ENCODE peak calls at places on chromosomes 6 and 20, in six cellular contexts. F is EL; V is G401; K is uterus; P is CD8-positive, alpha-beta T cell; R is astrocyte of the spinal cord. T is an unnamed sample.

GRCh38 chr6:98834060-98835031 is at the start of gene POU3F2:
- DNase-seq in K (peak), P (peak), R (peak), F (peak), V (peak), T (peak)

GRCh38 chr20:24840121-24840713 is 108.9 kb upstream of the CST7 start:
- DNase-seq in R (no peak), F (no peak), P (no peak), K (no peak), V (no peak), T (no peak)

GRCh38 chr6:26199773-26200728 is 112.8 kb downstream of the HFE start:
- DNase-seq in R (peak), P (no peak), F (peak), K (no peak), V (no peak), T (no peak)

GRCh38 chr6:70956451-70957283 is at the start of gene B3GAT2:
- DNase-seq in K (no peak), V (no peak), F (peak), P (no peak), R (peak), T (peak)

GRCh38 chr6:137637161-137637560 is 143.0 kb upstream of the OLIG3 start:
- DNase-seq in V (no peak), K (no peak), P (no peak), F (peak), R (peak), T (no peak)

GRCh38 chr6:138477913-138478539 is 21.3 kb downstream of the NHSL1 start:
- DNase-seq in K (no peak), P (no peak), R (no peak), F (no peak), V (no peak), T (no peak)

GRCh38 chr20:44414808-44415207 is 59.3 kb downstream of the HNF4A start:
- DNase-seq in P (no peak), K (no peak), V (no peak), R (no peak), F (no peak), T (no peak)

GRCh38 chr20:7938058-7938457 is 2.2 kb downstream of the HAO1 start:
- DNase-seq in K (no peak), P (no peak), V (no peak), R (no peak), F (no peak), T (no peak)

GRCh38 chr6:16511048-16511660 is 250.1 kb downstream of the ATXN1 start:
- DNase-seq in F (peak), K (no peak), P (no peak), R (peak), V (peak), T (no peak)

GRCh38 chr6:169028343-169028742 is 225.3 kb downstream of the THBS2 start:
- DNase-seq in K (no peak), F (no peak), V (no peak), R (no peak), P (no peak), T (no peak)

T was measured in aorta.